ENCODE peak calls at places on chromosome 9, in eight cellular contexts. P is posterior cingulate gyrus; M is GM10248; Y is tibial artery; C is Jurkat, Clone E6-1; R is NB4; F is GM03348; T is NCI-H345. L is an unnamed sample.

GRCh38 chr9:126505697-126506346 is 107.9 kb upstream of the LMX1B start:
- DNase-seq in Y (peak; percentile 7), P (no peak), T (no peak), C (no peak), R (no peak), F (no peak), M (no peak), L (no peak)

GRCh38 chr9:36091028-36091953 is 45.2 kb upstream of the GLIPR2 start:
- DNase-seq in T (no peak), C (no peak), R (peak; percentile 3), M (no peak), P (no peak), Y (no peak), F (peak; percentile 58), L (no peak)

GRCh38 chr9:71783120-71783523 is 14.8 kb upstream of the CEMIP2 start:
- DNase-seq in P (no peak), T (peak; percentile 44), C (peak; percentile 56), Y (no peak), R (no peak), F (no peak), M (peak; percentile 31), L (no peak)

GRCh38 chr9:134386951-134387831 is 60.9 kb downstream of the RXRA start:
- DNase-seq in Y (peak; percentile 59), R (no peak), P (no peak), C (no peak), F (peak; percentile 33), M (no peak), T (no peak), L (no peak)

GRCh38 chr9:133368249-133368881 is 7.5 kb downstream of the SURF4 start:
- DNase-seq in C (no peak), R (no peak), P (no peak), M (no peak), T (peak; percentile 61), Y (no peak), F (no peak), L (no peak)

GRCh38 chr9:7097040-7097715 is 339.4 kb downstream of the KDM4C start:
- DNase-seq in P (no peak), M (no peak), R (no peak), Y (no peak), F (peak; percentile 8), T (no peak), C (no peak), L (no peak)

GRCh38 chr9:7212101-7212500 is 454.3 kb downstream of the KDM4C start:
- DNase-seq in R (peak; percentile 33), Y (no peak), F (no peak), C (no peak), M (no peak), P (peak; percentile 22), T (peak; percentile 10), L (no peak)

GRCh38 chr9:122106576-122106975 is 13.5 kb upstream of the TTLL11 start:
- DNase-seq in F (no peak), C (no peak), R (no peak), T (no peak), Y (no peak), M (no peak), P (no peak), L (no peak)

GRCh38 chr9:99249619-99250018 is 27.5 kb downstream of the SEC61B start:
- DNase-seq in C (no peak), T (no peak), R (no peak), M (no peak), Y (no peak), F (no peak), P (no peak), L (no peak)

GRCh38 chr9:85248514-85249312 is 493.0 kb downstream of the AGTPBP1 start:
- DNase-seq in C (no peak), T (no peak), R (no peak), M (no peak), P (no peak), F (peak; percentile 36), Y (no peak), L (no peak)

GRCh38 chr9:33101104-33101951 is 24.9 kb upstream of the SMU1 start:
- DNase-seq in R (no peak), F (peak; percentile 77), M (no peak), T (no peak), Y (no peak), C (no peak), P (no peak), L (no peak)

GRCh38 chr9:120579139-120579749 is 723 bp downstream of the CDK5RAP2 start:
- DNase-seq in P (no peak), Y (no peak), F (peak; percentile 41), M (no peak), R (peak; percentile 28), C (no peak), T (no peak), L (no peak)

GRCh38 chr9:12554636-12555035 is 138.5 kb upstream of the TYRP1 start:
- DNase-seq in C (peak; percentile 18), T (no peak), F (peak; percentile 2), M (no peak), P (no peak), Y (no peak), R (peak; percentile 57), L (no peak)

GRCh38 chr9:120392245-120392644 is 187.7 kb downstream of the CDK5RAP2 start:
- DNase-seq in Y (no peak), F (no peak), R (no peak), C (no peak), M (no peak), P (no peak), T (no peak), L (no peak)

GRCh38 chr9:136492978-136493522 is 10.2 kb upstream of the SEC16A start:
- DNase-seq in T (no peak), F (no peak), R (no peak), M (no peak), Y (no peak), P (no peak), C (no peak), L (no peak)

GRCh38 chr9:70101265-70101664 is 57.6 kb downstream of the MAMDC2 start:
- DNase-seq in C (no peak), P (no peak), R (no peak), Y (no peak), F (peak; percentile 23), M (no peak), T (no peak), L (no peak)

GRCh38 chr9:89664896-89665329 is 60.1 kb downstream of the GADD45G start:
- DNase-seq in Y (no peak), R (no peak), C (no peak), T (peak; percentile 92), P (no peak), F (no peak), M (no peak), L (no peak)

GRCh38 chr9:136723989-136724388 is 11.6 kb downstream of the DIPK1B start:
- DNase-seq in C (no peak), T (no peak), F (no peak), M (no peak), R (no peak), P (no peak), Y (no peak), L (no peak)

GRCh38 chr9:128055222-128056040 is 11.7 kb downstream of the NAIF1 start:
- DNase-seq in T (no peak), P (peak; percentile 18), C (no peak), Y (peak; percentile 73), F (no peak), R (peak; percentile 22), M (no peak), L (no peak)

GRCh38 chr9:131500939-131501541 is 1.7 kb upstream of the POMT1 start:
- DNase-seq in F (peak; percentile 25), P (no peak), R (peak; percentile 91), T (no peak), M (no peak), C (peak; percentile 93), Y (peak; percentile 12), L (no peak)